ENCODE peak calls at places on chromosomes 4 and X, in six cellular contexts. I is kidney, S is lower lobe of right lung, N is lung, W is spleen, L is psoas muscle. D is an unnamed sample.
A peak's percentile ranks its signal among the peaks of the same experiment; 100 is the strongest.

GRCh38 chr4:74501579-74501978 is 56.6 kb downstream of the AREG start:
- DNase-seq in N (no peak), W (no peak), S (no peak), I (no peak), L (no peak), D (no peak)

GRCh38 chr4:137531121-137531520 is 1.2 kb downstream of the PCDH18 start:
- DNase-seq in W (no peak), L (no peak), S (no peak), I (no peak), N (no peak), D (no peak)

GRCh38 chr4:29805245-29805644 is 914.9 kb upstream of the PCDH7 start:
- DNase-seq in N (no peak), L (no peak), S (no peak), W (no peak), I (no peak), D (no peak)

GRCh38 chr4:182339246-182339645 is 96.0 kb downstream of the TENM3 start:
- DNase-seq in W (no peak), S (no peak), N (no peak), I (no peak), L (no peak), D (no peak)

GRCh38 chrX:42710452-42710851 is 67.5 kb downstream of the PPP1R2C start:
- DNase-seq in W (no peak), L (no peak), I (no peak), S (no peak), N (no peak), D (no peak)

GRCh38 chr4:24514808-24515207 is 69.5 kb downstream of the DHX15 start:
- DNase-seq in I (no peak), S (no peak), L (no peak), W (no peak), N (no peak), D (no peak)

GRCh38 chrX:28586891-28587635 is at the start of gene IL1RAPL1:
- DNase-seq in W (no peak), N (no peak), S (no peak), I (no peak), L (no peak), D (no peak)

GRCh38 chr4:147799986-147800555 is 68.2 kb downstream of the ARHGAP10 start:
- DNase-seq in W (no peak), S (no peak), L (no peak), N (no peak), I (no peak), D (no peak)

GRCh38 chrX:572490-573124 is 58.0 kb upstream of the SHOX start:
- DNase-seq in S (no peak), N (peak; percentile 10), I (no peak), L (no peak), W (no peak), D (no peak)

GRCh38 chr4:25694466-25694865 is 38.8 kb downstream of the SLC34A2 start:
- DNase-seq in L (no peak), W (no peak), N (no peak), I (no peak), S (no peak), D (no peak)

GRCh38 chr4:2723751-2724150 is 32.4 kb downstream of the TNIP2 start:
- DNase-seq in W (peak; percentile 38), L (no peak), S (no peak), I (peak; percentile 14), N (no peak), D (no peak)

GRCh38 chr4:26570596-26570995 is 13.3 kb upstream of the TBC1D19 start:
- DNase-seq in L (no peak), S (no peak), W (no peak), N (no peak), I (no peak), D (no peak)

GRCh38 chrX:74534569-74535038 is 79.8 kb downstream of the RLIM start:
- DNase-seq in L (no peak), W (no peak), S (no peak), N (no peak), I (no peak), D (no peak)

GRCh38 chr4:23934915-23935314 is 45.1 kb upstream of the PPARGC1A start:
- DNase-seq in L (peak; percentile 72), I (peak; percentile 71), N (peak; percentile 74), S (peak; percentile 58), W (no peak), D (no peak)

GRCh38 chr4:167114416-167114971 is 119.8 kb downstream of the SPOCK3 start:
- DNase-seq in N (no peak), S (no peak), I (no peak), L (no peak), W (no peak), D (no peak)

GRCh38 chr4:26860157-26860921 is at the start of gene STIM2:
- DNase-seq in I (peak; percentile 99), L (peak; percentile 94), S (peak; percentile 97), W (peak; percentile 100), N (peak; percentile 97), D (peak; percentile 78)

GRCh38 chr4:2441393-2442174 is 22.8 kb downstream of the CFAP99 start:
- DNase-seq in S (peak; percentile 77), I (peak; percentile 80), N (peak; percentile 42), L (peak; percentile 50), W (peak; percentile 87), D (no peak)

GRCh38 chr4:76194325-76194724 is 19.3 kb downstream of the SCARB2 start:
- DNase-seq in W (no peak), S (no peak), I (no peak), L (no peak), N (no peak), D (no peak)

GRCh38 chrX:67614414-67614813 is 70.6 kb downstream of the AR start:
- DNase-seq in N (no peak), L (no peak), W (no peak), I (no peak), S (no peak), D (no peak)

GRCh38 chr4:6516762-6517161 is 44.3 kb upstream of the PPP2R2C start:
- DNase-seq in I (no peak), S (no peak), N (no peak), L (no peak), W (no peak), D (no peak)

GRCh38 chr4:16833722-16834121 is 64.7 kb downstream of the LDB2 start:
- DNase-seq in L (no peak), N (no peak), S (no peak), W (no peak), I (no peak), D (no peak)

GRCh38 chr4:156778606-156779005 is 193.0 kb downstream of the PDGFC start:
- DNase-seq in L (no peak), W (no peak), S (no peak), N (no peak), I (no peak), D (no peak)

GRCh38 chr4:183409463-183409862 is 35.0 kb upstream of the CDKN2AIP start:
- DNase-seq in W (no peak), S (no peak), I (no peak), N (no peak), L (no peak), D (no peak)

GRCh38 chr4:86895692-86896488 is 3.7 kb upstream of the C4orf36 start:
- DNase-seq in L (no peak), I (no peak), W (no peak), S (no peak), N (no peak), D (no peak)

GRCh38 chrX:68286076-68286475 is 147.2 kb downstream of the OPHN1 start:
- DNase-seq in L (no peak), I (no peak), S (no peak), W (no peak), N (no peak), D (no peak)

GRCh38 chr4:105440890-105441289 is 33.0 kb downstream of the PPA2 start:
- DNase-seq in W (no peak), L (no peak), N (no peak), S (no peak), I (no peak), D (no peak)

GRCh38 chrX:2628751-2629315 is 62.3 kb upstream of the CD99 start:
- DNase-seq in I (no peak), N (no peak), W (no peak), L (no peak), S (no peak), D (no peak)

DNA sequence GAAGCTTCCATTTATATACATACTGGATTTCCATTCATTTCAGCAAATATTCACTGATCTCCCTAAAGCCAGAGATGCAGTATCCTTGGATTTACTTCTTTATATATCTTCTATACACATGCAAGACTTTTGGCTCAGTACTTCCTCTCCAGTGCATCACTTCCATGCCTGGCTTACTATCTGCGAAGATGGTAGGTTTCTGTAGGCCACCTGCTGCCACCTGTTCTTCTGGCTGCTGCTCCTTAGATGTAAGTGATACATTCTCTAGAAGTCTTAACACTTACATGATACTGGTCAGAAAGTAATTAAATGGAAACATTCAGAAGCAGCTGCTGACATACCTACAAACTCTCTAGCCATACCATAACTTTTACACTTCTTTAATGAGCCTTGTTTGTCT is 48.9 kb downstream of the TBC1D9 start:
- DNase-seq in S (no peak), W (no peak), L (no peak), I (no peak), N (no peak), D (no peak)
- TF ChIP-seq CTCF in S (no peak), W (no peak), L (no peak), I (no peak), N (no peak), D (no peak)

DNA sequence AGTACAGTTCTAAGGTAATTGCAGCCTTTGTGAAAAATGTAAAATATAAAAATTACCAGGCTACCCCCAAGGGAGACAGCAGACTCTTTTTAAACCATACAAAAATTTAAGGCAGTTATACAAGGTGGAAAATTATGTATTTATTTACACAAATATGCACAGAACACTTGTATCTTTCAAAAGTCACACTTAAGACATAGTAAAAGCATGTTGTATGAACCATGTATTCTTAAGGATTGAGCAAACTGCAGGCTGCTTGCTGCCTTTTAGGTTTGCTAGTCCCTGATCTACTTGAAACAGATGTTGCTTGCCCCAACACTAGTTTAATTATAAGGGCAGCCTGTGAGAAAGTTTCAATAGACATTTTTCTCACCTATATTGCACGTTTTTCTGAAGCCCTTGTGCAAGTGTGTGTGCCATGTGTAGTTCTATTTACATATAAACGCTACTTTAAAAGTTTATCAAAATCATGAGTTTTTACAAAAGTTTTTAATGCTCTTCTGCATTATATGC is 72.8 kb downstream of the PRSS12 start:
- DNase-seq in W (no peak), N (no peak), S (no peak), I (no peak), L (no peak), D (no peak)
- H3K4me1 ChIP-seq in W (peaks cover 47% of the 10 kb centered on the region), N (peaks cover 11% of the 10 kb centered on the region), S (peaks cover 43% of the 10 kb centered on the region), I (peaks cover 10% of the 10 kb centered on the region), L (peaks cover 22% of the 10 kb centered on the region), D (peaks cover 23% of the 10 kb centered on the region)

GRCh38 chrX:11423362-11423818 is 130.2 kb downstream of the AMELX start:
- DNase-seq in N (peak; percentile 33), S (no peak), I (no peak), W (no peak), L (peak; percentile 15), D (no peak)
- H3K27ac ChIP-seq in N (peak overlapping the region; percentile 59), S (peak overlapping the region; percentile 49), I (no peak overlapping the region), W (no peak overlapping the region), L (peak overlapping the region; percentile 34), D (no peak overlapping the region)

DNA sequence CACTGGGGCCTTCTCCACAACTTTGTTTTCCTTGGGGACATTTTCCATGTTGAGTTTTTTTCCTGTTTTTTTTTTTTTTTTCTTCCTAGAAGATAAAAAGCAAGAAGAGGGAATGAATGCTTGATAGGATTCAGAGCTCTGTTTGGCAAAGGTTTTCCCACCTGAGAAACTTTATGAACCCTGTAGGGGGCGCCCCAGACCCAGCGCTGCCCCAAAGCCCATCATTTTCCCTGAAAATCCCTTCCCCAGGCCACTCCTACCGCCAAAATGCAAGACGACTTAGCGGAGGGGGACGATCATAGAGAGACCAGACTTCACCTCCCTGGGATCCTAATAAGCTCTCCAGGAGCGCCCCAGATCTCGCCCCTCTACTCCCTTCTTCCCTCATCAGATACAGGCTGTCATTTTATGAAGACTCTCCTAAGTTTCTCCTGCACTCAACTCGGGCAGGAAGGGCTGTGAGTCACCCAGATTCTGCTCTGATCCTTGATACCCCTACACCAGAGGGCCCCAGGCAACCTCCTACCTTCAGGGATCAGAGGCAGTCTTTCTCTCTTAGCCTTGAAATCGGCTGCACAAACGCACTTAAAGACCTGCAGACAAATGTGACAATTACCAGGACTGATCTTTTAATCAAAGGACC is 1.4 kb downstream of the BEX5 start:
- DNase-seq in I (no peak), L (no peak), N (no peak), W (no peak), S (no peak), D (no peak)
- TF ChIP-seq CTCF in I (no peak), L (no peak), N (no peak), W (no peak), S (peak; percentile 21), D (peak; percentile 32)